ENCODE peak calls at places on chromosomes 2 and 18, in four cellular contexts. P, D, X and B are unnamed samples.
A peak's percentile ranks its signal among the peaks of the same experiment; 100 is the strongest.

GRCh38 chr2:64769392-64770044 is 115.8 kb upstream of the SERTAD2 start:
- DNase-seq in P (no peak), D (no peak), X (no peak), B (no peak)

GRCh38 chr2:12897181-12897580 is 180.4 kb downstream of the TRIB2 start:
- DNase-seq in P (no peak), D (no peak), X (no peak), B (no peak)

GRCh38 chr18:50466634-50467033 is 91.8 kb downstream of the SKA1 start:
- DNase-seq in P (no peak), D (no peak), X (no peak), B (peak; percentile 15)

GRCh38 chr2:3442185-3442584 is 62.7 kb downstream of the TRAPPC12 start:
- DNase-seq in P (peak; percentile 72), D (no peak), X (no peak), B (no peak)

GRCh38 chr2:127157651-127158460 is 50.9 kb upstream of the BIN1 start:
- DNase-seq in P (no peak), D (peak; percentile 57), X (peak; percentile 86), B (peak; percentile 90)

GRCh38 chr2:62705859-62706720 is 577 bp downstream of the EHBP1 start:
- DNase-seq in P (peak; percentile 34), D (no peak), X (peak; percentile 74), B (peak; percentile 78)

GRCh38 chr2:222709191-222709891 is 37.9 kb downstream of the MOGAT1 start:
- DNase-seq in P (peak; percentile 99), D (no peak), X (peak; percentile 75), B (peak; percentile 91)

GRCh38 chr2:122980672-122981071 is 1044.4 kb upstream of the CNTNAP5 start:
- DNase-seq in P (no peak), D (no peak), X (no peak), B (no peak)

GRCh38 chr2:127004893-127005600 is 101.9 kb downstream of the BIN1 start:
- DNase-seq in P (no peak), D (no peak), X (no peak), B (peak; percentile 92)

GRCh38 chr2:84194906-84195644 is 264.0 kb downstream of the SUCLG1 start:
- DNase-seq in P (no peak), D (no peak), X (no peak), B (no peak)

GRCh38 chr2:152716805-152717241 is 438 bp downstream of the PRPF40A start:
- DNase-seq in P (no peak), D (no peak), X (no peak), B (peak; percentile 76)

GRCh38 chr18:21739604-21740473 is 753 bp upstream of the MIB1 start:
- DNase-seq in P (no peak), D (no peak), X (peak; percentile 52), B (no peak)

GRCh38 chr2:28583899-28584553 is 88.2 kb downstream of the PLB1 start:
- DNase-seq in P (peak; percentile 97), D (peak; percentile 21), X (no peak), B (peak; percentile 91)

GRCh38 chr18:13604751-13605150 is 121.6 kb downstream of the FAM210A start:
- DNase-seq in P (no peak), D (no peak), X (no peak), B (no peak)

GRCh38 chr2:160224060-160224459 is 24.0 kb upstream of the ITGB6 start:
- DNase-seq in P (peak; percentile 98), D (no peak), X (no peak), B (peak; percentile 54)

GRCh38 chr2:218536804-218537494 is 31.2 kb downstream of the USP37 start:
- DNase-seq in P (peak; percentile 17), D (no peak), X (no peak), B (no peak)

GRCh38 chr18:78915446-78916008 is 64.1 kb upstream of the SALL3 start:
- DNase-seq in P (no peak), D (no peak), X (no peak), B (no peak)

GRCh38 chr18:21264651-21265050 is 22.6 kb downstream of the GREB1L start:
- DNase-seq in P (no peak), D (no peak), X (no peak), B (peak; percentile 25)

GRCh38 chr2:235560345-235560744 is 66.5 kb downstream of the AGAP1 start:
- DNase-seq in P (no peak), D (no peak), X (no peak), B (no peak)

GRCh38 chr2:217626926-217627325 is 375.9 kb downstream of the TNS1 start:
- DNase-seq in P (no peak), D (no peak), X (no peak), B (no peak)

GRCh38 chr2:45922577-45922988 is 271.1 kb downstream of the PRKCE start:
- DNase-seq in P (peak; percentile 79), D (no peak), X (no peak), B (peak; percentile 75)

GRCh38 chr2:144522741-144523605 is 3.1 kb upstream of the ZEB2 start:
- DNase-seq in P (no peak), D (no peak), X (peak; percentile 52), B (peak; percentile 84)

GRCh38 chr2:23620841-23621341 is 235.9 kb downstream of the KLHL29 start:
- DNase-seq in P (peak; percentile 55), D (no peak), X (no peak), B (no peak)

GRCh38 chr18:78499586-78499985 is 480.0 kb upstream of the SALL3 start:
- DNase-seq in P (no peak), D (no peak), X (no peak), B (no peak)

GRCh38 chr2:106280653-106281202 is 86.6 kb upstream of the UXS1 start:
- DNase-seq in P (no peak), D (no peak), X (no peak), B (no peak)

GRCh38 chr2:42939411-42940206 is 147.2 kb upstream of the HAAO start:
- DNase-seq in P (no peak), D (no peak), X (no peak), B (no peak)

GRCh38 chr2:127864877-127865276 is 6.9 kb upstream of the POLR2D start:
- DNase-seq in P (no peak), D (no peak), X (no peak), B (peak; percentile 24)

GRCh38 chr2:99084256-99084655 is 57.3 kb upstream of the C2orf15 start:
- DNase-seq in P (no peak), D (no peak), X (peak; percentile 28), B (peak; percentile 59)

GRCh38 chr18:9637036-9637767 is 22.8 kb upstream of the PPP4R1 start:
- DNase-seq in P (peak; percentile 57), D (no peak), X (no peak), B (no peak)

GRCh38 chr18:36706313-36706881 is 122.4 kb downstream of the TPGS2 start:
- DNase-seq in P (peak; percentile 29), D (no peak), X (no peak), B (no peak)

GRCh38 chr2:37892436-37893114 is 32.5 kb upstream of the RMDN2 start:
- DNase-seq in P (no peak), D (no peak), X (no peak), B (no peak)

GRCh38 chr18:67845035-67845434 is 328.5 kb upstream of the DSEL start:
- DNase-seq in P (no peak), D (no peak), X (no peak), B (no peak)

GRCh38 chr2:210524533-210524932 is 31.9 kb upstream of the CPS1 start:
- DNase-seq in P (no peak), D (no peak), X (no peak), B (no peak)
- H4K5ac ChIP-seq in P (no peak overlapping the region), D (no peak overlapping the region), X (no peak overlapping the region), B (no peak overlapping the region)

GRCh38 chr2:113342650-113343049 is 63.9 kb upstream of the PAX8 start:
- DNase-seq in P (no peak), D (no peak), X (no peak), B (no peak)
- H4K5ac ChIP-seq in P (no peak overlapping the region), D (no peak overlapping the region), X (no peak overlapping the region), B (no peak overlapping the region)

GRCh38 chr2:40700211-40700954 is 248.5 kb upstream of the SLC8A1 start:
- DNase-seq in P (no peak), D (no peak), X (no peak), B (peak; percentile 51)
- H4K5ac ChIP-seq in P (no peak overlapping the region), D (no peak overlapping the region), X (no peak overlapping the region), B (no peak overlapping the region)

DNA sequence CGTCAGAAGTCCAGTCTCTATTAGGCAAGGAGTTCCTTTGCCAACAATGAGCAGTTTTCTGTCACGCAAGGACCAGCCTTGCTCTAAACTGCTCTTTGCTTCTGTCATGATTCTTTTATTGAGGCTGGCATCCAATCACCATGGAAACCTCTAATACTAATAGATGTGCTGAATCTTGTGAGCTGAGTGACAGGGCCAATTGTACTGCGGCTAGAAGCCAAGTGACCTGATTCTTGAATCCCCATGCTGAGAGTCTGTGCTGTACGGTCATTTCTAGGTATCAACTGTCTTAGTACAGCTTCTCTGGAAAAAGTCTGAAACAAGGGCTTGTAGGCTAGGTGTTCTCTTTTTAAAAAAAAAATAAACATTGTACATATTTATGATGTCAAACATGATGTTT is 395.6 kb downstream of the RND3 start:
- DNase-seq in P (no peak), D (no peak), X (no peak), B (no peak)
- H4K5ac ChIP-seq in P (no peak overlapping the region), D (no peak overlapping the region), X (no peak overlapping the region), B (no peak overlapping the region)

DNA sequence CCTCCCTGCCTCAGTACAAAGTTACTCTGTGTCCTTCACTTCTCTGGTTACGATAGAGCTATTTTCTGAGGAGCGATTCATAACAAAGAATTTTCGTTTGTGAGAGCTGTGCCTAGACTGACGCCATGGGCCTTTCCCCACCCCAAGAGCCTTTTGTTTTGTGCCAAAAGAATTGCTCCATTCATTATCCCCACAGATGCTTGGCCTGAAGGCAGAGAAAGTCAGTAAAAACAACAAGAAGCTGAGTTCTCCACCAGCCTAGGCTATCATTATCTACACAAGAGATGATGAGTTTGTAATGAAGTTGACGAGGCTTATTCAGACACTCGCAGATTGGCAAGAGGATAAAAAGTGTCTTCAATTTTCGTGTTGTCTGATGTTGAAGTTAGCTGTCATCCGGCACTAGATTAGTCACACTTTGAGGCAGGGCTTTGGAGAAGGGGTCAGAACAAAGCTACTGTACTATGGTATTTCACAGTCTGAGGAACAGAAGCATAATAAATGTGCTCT is 278.3 kb upstream of the FIGN start:
- DNase-seq in P (no peak), D (no peak), X (no peak), B (no peak)
- H4K5ac ChIP-seq in P (no peak overlapping the region), D (no peak overlapping the region), X (no peak overlapping the region), B (no peak overlapping the region)

GRCh38 chr2:113724010-113724409 is 32.4 kb downstream of the SLC35F5 start:
- DNase-seq in P (no peak), D (no peak), X (no peak), B (no peak)
- H4K5ac ChIP-seq in P (no peak overlapping the region), D (no peak overlapping the region), X (no peak overlapping the region), B (no peak overlapping the region)

DNA sequence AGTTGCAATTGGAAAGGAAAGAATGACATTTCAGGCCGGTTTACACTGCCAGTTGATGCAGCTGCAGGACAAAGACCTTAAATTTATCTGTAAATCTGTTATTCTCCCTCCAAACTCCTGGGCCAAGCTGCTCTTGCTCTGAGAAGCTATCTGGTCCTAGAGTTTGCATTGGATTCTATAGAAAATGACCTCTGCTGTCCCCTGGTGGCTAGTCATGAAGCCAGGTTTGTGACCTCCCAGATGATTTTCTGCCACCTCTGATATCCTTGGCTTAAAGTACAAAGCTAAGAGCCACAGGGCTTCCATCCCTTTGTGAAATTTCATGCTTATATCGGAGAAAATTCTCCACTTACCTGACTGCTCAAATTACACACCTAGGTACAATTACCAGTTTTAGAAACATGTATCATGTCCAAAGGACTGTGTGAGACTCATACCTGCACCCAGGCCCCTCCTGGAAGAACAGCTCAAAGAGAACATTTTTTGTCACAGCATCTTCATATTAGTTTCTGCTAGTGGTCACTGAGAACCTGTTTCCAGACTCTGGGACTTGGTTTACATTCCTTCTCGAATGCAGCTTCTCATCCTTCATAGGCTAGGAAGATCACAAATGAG is 28.9 kb upstream of the IER3IP1 start:
- DNase-seq in P (peak; percentile 27), D (no peak), X (peak; percentile 60), B (peak; percentile 78)
- H4K5ac ChIP-seq in P (no peak overlapping the region), D (no peak overlapping the region), X (no peak overlapping the region), B (no peak overlapping the region)

GRCh38 chr2:240290432-240291336 is 144.8 kb upstream of the GPC1 start:
- DNase-seq in P (no peak), D (no peak), X (no peak), B (no peak)
- H4K5ac ChIP-seq in P (no peak overlapping the region), D (no peak overlapping the region), X (no peak overlapping the region), B (no peak overlapping the region)